ENCODE peak calls at places on chromosomes 11 and 22, in five cellular contexts. G is left ventricle myocardium inferior, D is fibroblast of lung, X is HAP-1, C is small intestine. O is an unnamed sample.

GRCh38 chr11:97247601-97248000 is 857.8 kb downstream of the JRKL start:
- DNase-seq in G (no peak), D (no peak), X (no peak), C (no peak), O (no peak)

GRCh38 chr11:120317689-120318195 is 7.4 kb upstream of the TLCD5 start:
- DNase-seq in G (no peak), D (no peak), X (no peak), C (no peak), O (no peak)

GRCh38 chr11:69122642-69123431 is 32.9 kb upstream of the SMIM38 start:
- DNase-seq in G (peak; percentile 71), D (peak; percentile 84), X (peak; percentile 69), C (peak; percentile 95), O (peak; percentile 73)

GRCh38 chr11:14981507-14981906 is 9.4 kb upstream of the CALCA start:
- DNase-seq in G (no peak), D (no peak), X (no peak), C (no peak), O (no peak)

GRCh38 chr11:114280696-114281095 is 15.5 kb upstream of the NNMT start:
- DNase-seq in G (peak; percentile 48), D (peak; percentile 90), X (peak; percentile 70), C (peak; percentile 25), O (peak; percentile 26)

GRCh38 chr11:3947084-3947483 is 91.6 kb downstream of the STIM1 start:
- DNase-seq in G (no peak), D (peak; percentile 70), X (no peak), C (peak; percentile 72), O (no peak)

GRCh38 chr11:133785795-133786194 is 59.5 kb downstream of the SPATA19 start:
- DNase-seq in G (no peak), D (no peak), X (no peak), C (no peak), O (no peak)

GRCh38 chr11:77636738-77637344 is 753 bp downstream of the CLNS1A start:
- DNase-seq in G (no peak), D (no peak), X (no peak), C (no peak), O (no peak)

GRCh38 chr22:46036558-46037408 is 59.8 kb upstream of the WNT7B start:
- DNase-seq in G (no peak), D (peak; percentile 49), X (peak; percentile 60), C (peak; percentile 63), O (peak; percentile 81)

GRCh38 chr11:27520226-27520625 is 13.7 kb upstream of the LIN7C start:
- DNase-seq in G (no peak), D (no peak), X (no peak), C (no peak), O (no peak)

GRCh38 chr11:133133053-133133452 is 399.2 kb downstream of the OPCML start:
- DNase-seq in G (no peak), D (no peak), X (no peak), C (no peak), O (no peak)

GRCh38 chr11:736431-736830 is 10.8 kb upstream of the TALDO1 start:
- DNase-seq in G (no peak), D (no peak), X (no peak), C (no peak), O (no peak)

GRCh38 chr11:111911563-111912401 is at the start of gene CRYAB:
- DNase-seq in G (peak; percentile 89), D (peak; percentile 84), X (no peak), C (peak; percentile 35), O (no peak)

GRCh38 chr11:119787074-119787461 is 58.1 kb upstream of the NECTIN1 start:
- DNase-seq in G (no peak), D (no peak), X (no peak), C (no peak), O (no peak)

GRCh38 chr11:46896719-46897406 is 21.5 kb downstream of the LRP4 start:
- DNase-seq in G (no peak), D (peak; percentile 41), X (peak; percentile 46), C (peak; percentile 67), O (no peak)

GRCh38 chr11:61766353-61766841 is 14.0 kb downstream of the MYRF start:
- DNase-seq in G (no peak), D (peak; percentile 59), X (no peak), C (no peak), O (no peak)

GRCh38 chr22:31036671-31037550 is 44.2 kb upstream of the SMTN start:
- DNase-seq in G (no peak), D (peak; percentile 33), X (no peak), C (peak; percentile 85), O (peak; percentile 5)

GRCh38 chr22:27045103-27045940 is 387.9 kb downstream of the MIAT start:
- DNase-seq in G (no peak), D (peak; percentile 86), X (no peak), C (no peak), O (no peak)

GRCh38 chr22:46791201-46791731 is 28.8 kb downstream of the TBC1D22A start:
- DNase-seq in G (no peak), D (peak; percentile 72), X (no peak), C (peak; percentile 51), O (peak; percentile 90)

GRCh38 chr22:22507743-22508273 is 734 bp downstream of the ZNF280B start:
- DNase-seq in G (no peak), D (no peak), X (no peak), C (no peak), O (no peak)

GRCh38 chr11:57597971-57598830 is 716 bp downstream of the SERPING1 start:
- DNase-seq in G (peak; percentile 86), D (peak; percentile 16), X (peak; percentile 65), C (no peak), O (no peak)

GRCh38 chr22:38567531-38568245 is 2.3 kb downstream of the DMC1 start:
- DNase-seq in G (no peak), D (no peak), X (no peak), C (no peak), O (no peak)

GRCh38 chr22:17085277-17086091 is 684 bp downstream of the IL17RA start:
- DNase-seq in G (peak; percentile 48), D (peak; percentile 3), X (peak; percentile 32), C (peak; percentile 38), O (no peak)

GRCh38 chr11:1482581-1483444 is 3.8 kb downstream of the MOB2 start:
- DNase-seq in G (peak; percentile 15), D (no peak), X (no peak), C (no peak), O (no peak)

GRCh38 chr11:40544162-40544561 is 915.3 kb downstream of the LRRC4C start:
- DNase-seq in G (no peak), D (no peak), X (no peak), C (no peak), O (no peak)

GRCh38 chr11:31492320-31492913 is 17.0 kb downstream of the IMMP1L start:
- DNase-seq in G (no peak), D (peak; percentile 79), X (no peak), C (no peak), O (no peak)

GRCh38 chr11:34044664-34045485 is 6.7 kb upstream of the CAPRIN1 start:
- DNase-seq in G (no peak), D (peak; percentile 93), X (peak; percentile 65), C (no peak), O (no peak)

GRCh38 chr11:72969894-72970335 is 155.7 kb downstream of the ATG16L2 start:
- DNase-seq in G (no peak), D (peak; percentile 95), X (no peak), C (peak; percentile 30), O (no peak)

GRCh38 chr11:825366-826231 is 2.1 kb upstream of the CRACR2B start:
- DNase-seq in G (no peak), D (no peak), X (no peak), C (peak; percentile 31), O (no peak)

GRCh38 chr11:104799251-104799650 is 99.0 kb downstream of the CASP12 start:
- DNase-seq in G (no peak), D (no peak), X (no peak), C (peak; percentile 2), O (no peak)

GRCh38 chr11:26896716-26897115 is 97.2 kb upstream of the FIBIN start:
- DNase-seq in G (no peak), D (peak; percentile 34), X (no peak), C (no peak), O (no peak)

GRCh38 chr11:10588904-10589303 is 20.4 kb upstream of the LYVE1 start:
- DNase-seq in G (no peak), D (no peak), X (no peak), C (no peak), O (no peak)

GRCh38 chr11:45844822-45845573 is 2.3 kb upstream of the CRY2 start:
- DNase-seq in G (no peak), D (no peak), X (no peak), C (no peak), O (no peak)

GRCh38 chr22:22369962-22370265 is 125.3 kb downstream of the VPREB1 start:
- DNase-seq in G (no peak), D (no peak), X (no peak), C (no peak), O (no peak)

GRCh38 chr11:9379046-9379445 is 5.4 kb upstream of the IPO7 start:
- DNase-seq in G (no peak), D (no peak), X (no peak), C (no peak), O (no peak)

GRCh38 chr11:94708176-94708575 is 60.0 kb upstream of the AMOTL1 start:
- DNase-seq in G (no peak), D (no peak), X (no peak), C (no peak), O (no peak)
- H3K4me3 ChIP-seq in G (no peak overlapping the region), D (no peak overlapping the region), X (no peak overlapping the region), C (no peak overlapping the region), O (no peak overlapping the region)

GRCh38 chr11:124753624-124754023 is 1.6 kb upstream of the VSIG2 start:
- DNase-seq in G (no peak), D (no peak), X (no peak), C (no peak), O (no peak)

GRCh38 chr11:124751391-124751740 is 689 bp downstream of the VSIG2 start:
- DNase-seq in G (no peak), D (no peak), X (no peak), C (no peak), O (no peak)

GRCh38 chr11:124753207-124753606 is 1.2 kb upstream of the VSIG2 start:
- DNase-seq in G (no peak), D (no peak), X (no peak), C (no peak), O (no peak)

GRCh38 chr11:124752471-124753100 is 531 bp upstream of the VSIG2 start:
- DNase-seq in G (no peak), D (no peak), X (no peak), C (no peak), O (no peak)

GRCh38 chr11:124751741-124752470 is at the start of gene VSIG2:
- DNase-seq in G (no peak), D (no peak), X (no peak), C (no peak), O (no peak)
- H3K4me1 ChIP-seq in G (peaks cover 99% of the 10 kb centered on the region), D (peaks cover 16% of the 10 kb centered on the region), X (no peaks in the 10 kb centered on the region), C (no peaks in the 10 kb centered on the region), O (no peaks in the 10 kb centered on the region)

GRCh38 chr22:19797631-19798319 is 37.2 kb downstream of the TBX1 start:
- DNase-seq in G (no peak), D (no peak), X (no peak), C (no peak), O (no peak)
- H3K4me3 ChIP-seq in G (no peak overlapping the region), D (no peak overlapping the region), X (no peak overlapping the region), C (no peak overlapping the region), O (no peak overlapping the region)

GRCh38 chr11:84503503-84503902 is 1123.6 kb downstream of the DLG2 start:
- DNase-seq in G (no peak), D (no peak), X (no peak), C (no peak), O (no peak)
- H3K4me1 ChIP-seq in G (no peaks in the 10 kb centered on the region), D (no peaks in the 10 kb centered on the region), X (peaks cover 5% of the 10 kb centered on the region), C (no peaks in the 10 kb centered on the region), O (no peaks in the 10 kb centered on the region)